ENCODE peak calls at places on chromosomes 12 and 14, in six cellular contexts. One of them, this sample, is unnamed.
A peak's percentile ranks its signal among the peaks of the same experiment; 100 is the strongest.

GRCh38 chr12:94730846-94731245 is 80.5 kb upstream of the TMCC3 start:
- DNase-seq in lower leg skin: no peak
- DNase-seq in uterus: no peak
- DNase-seq in Calu3: no peak
- DNase-seq in tibial artery: no peak
- DNase-seq in keratinocyte: no peak
- DNase-seq in this sample: no peak

GRCh38 chr12:7512528-7512927 is 9.0 kb upstream of the CD163 start:
- DNase-seq in keratinocyte: no peak
- DNase-seq in tibial artery: peak; percentile 65
- DNase-seq in uterus: no peak
- DNase-seq in Calu3: peak; percentile 40
- DNase-seq in lower leg skin: no peak
- DNase-seq in this sample: no peak

GRCh38 chr12:78799679-78800078 is 64.9 kb upstream of the SYT1 start:
- DNase-seq in Calu3: no peak
- DNase-seq in uterus: no peak
- DNase-seq in keratinocyte: no peak
- DNase-seq in lower leg skin: no peak
- DNase-seq in tibial artery: no peak
- DNase-seq in this sample: no peak

GRCh38 chr12:1606021-1606622 is 11.7 kb upstream of the FBXL14 start:
- DNase-seq in uterus: peak; percentile 87
- DNase-seq in tibial artery: peak; percentile 96
- DNase-seq in lower leg skin: peak; percentile 99
- DNase-seq in keratinocyte: peak; percentile 59
- DNase-seq in Calu3: peak; percentile 88
- DNase-seq in this sample: no peak

GRCh38 chr12:59491877-59492276 is 104.0 kb upstream of the SLC16A7 start:
- DNase-seq in uterus: no peak
- DNase-seq in tibial artery: no peak
- DNase-seq in lower leg skin: no peak
- DNase-seq in Calu3: no peak
- DNase-seq in keratinocyte: no peak
- DNase-seq in this sample: no peak

GRCh38 chr12:121033625-121034349 is 5.3 kb downstream of the OASL start:
- DNase-seq in lower leg skin: no peak
- DNase-seq in tibial artery: no peak
- DNase-seq in Calu3: peak; percentile 54
- DNase-seq in uterus: no peak
- DNase-seq in keratinocyte: no peak
- DNase-seq in this sample: no peak

GRCh38 chr12:6850796-6851152 is 312 bp downstream of the CDCA3 start:
- DNase-seq in uterus: no peak
- DNase-seq in lower leg skin: peak; percentile 91
- DNase-seq in tibial artery: peak; percentile 77
- DNase-seq in keratinocyte: no peak
- DNase-seq in Calu3: no peak
- DNase-seq in this sample: no peak

GRCh38 chr12:6178981-6179761 is 21.0 kb upstream of the CD9 start:
- DNase-seq in uterus: no peak
- DNase-seq in keratinocyte: no peak
- DNase-seq in tibial artery: no peak
- DNase-seq in Calu3: no peak
- DNase-seq in lower leg skin: peak; percentile 70
- DNase-seq in this sample: no peak

GRCh38 chr14:80609055-80609454 is 332.5 kb downstream of the CEP128 start:
- DNase-seq in Calu3: no peak
- DNase-seq in tibial artery: no peak
- DNase-seq in keratinocyte: no peak
- DNase-seq in lower leg skin: no peak
- DNase-seq in uterus: no peak
- DNase-seq in this sample: no peak

GRCh38 chr14:52789118-52789517 is 2.3 kb downstream of the GNPNAT1 start:
- DNase-seq in uterus: no peak
- DNase-seq in lower leg skin: no peak
- DNase-seq in keratinocyte: no peak
- DNase-seq in Calu3: no peak
- DNase-seq in tibial artery: no peak
- DNase-seq in this sample: no peak

GRCh38 chr14:78164226-78164853 is 5.8 kb upstream of the NRXN3 start:
- DNase-seq in tibial artery: no peak
- DNase-seq in lower leg skin: no peak
- DNase-seq in Calu3: peak; percentile 64
- DNase-seq in keratinocyte: no peak
- DNase-seq in uterus: no peak
- DNase-seq in this sample: peak; percentile 75

GRCh38 chr14:97359391-97359790 is 562.2 kb downstream of the VRK1 start:
- DNase-seq in Calu3: no peak
- DNase-seq in uterus: no peak
- DNase-seq in keratinocyte: no peak
- DNase-seq in tibial artery: no peak
- DNase-seq in lower leg skin: peak; percentile 62
- DNase-seq in this sample: no peak

GRCh38 chr14:58626441-58626840 is 11.3 kb upstream of the DACT1 start:
- DNase-seq in lower leg skin: no peak
- DNase-seq in keratinocyte: no peak
- DNase-seq in uterus: no peak
- DNase-seq in Calu3: no peak
- DNase-seq in tibial artery: no peak
- DNase-seq in this sample: no peak

GRCh38 chr12:5515458-5515857 is 83.5 kb downstream of the NTF3 start:
- DNase-seq in keratinocyte: no peak
- DNase-seq in uterus: no peak
- DNase-seq in lower leg skin: no peak
- DNase-seq in tibial artery: no peak
- DNase-seq in Calu3: no peak
- DNase-seq in this sample: no peak

GRCh38 chr12:95755236-95755865 is 35.2 kb downstream of the NTN4 start:
- DNase-seq in uterus: no peak
- DNase-seq in lower leg skin: no peak
- DNase-seq in keratinocyte: no peak
- DNase-seq in tibial artery: no peak
- DNase-seq in Calu3: no peak
- DNase-seq in this sample: no peak

GRCh38 chr12:67876305-67876915 is 112.8 kb upstream of the IFNG-AS1 start:
- DNase-seq in Calu3: no peak
- DNase-seq in lower leg skin: no peak
- DNase-seq in tibial artery: no peak
- DNase-seq in keratinocyte: no peak
- DNase-seq in uterus: no peak
- DNase-seq in this sample: no peak
- TF ChIP-seq CTCF in Calu3: no peak
- TF ChIP-seq CTCF in lower leg skin: no peak
- TF ChIP-seq CTCF in tibial artery: no peak
- TF ChIP-seq CTCF in keratinocyte: no peak
- TF ChIP-seq CTCF in uterus: no peak
- TF ChIP-seq CTCF in this sample: no peak

GRCh38 chr14:105143451-105144230 is 24.9 kb downstream of the JAG2 start:
- DNase-seq in tibial artery: peak; percentile 43
- DNase-seq in keratinocyte: no peak
- DNase-seq in uterus: no peak
- DNase-seq in lower leg skin: peak; percentile 82
- DNase-seq in Calu3: no peak
- DNase-seq in this sample: no peak

GRCh38 chr14:105145381-105146180 is 23.0 kb downstream of the JAG2 start:
- DNase-seq in uterus: no peak
- DNase-seq in keratinocyte: no peak
- DNase-seq in lower leg skin: peak; percentile 83
- DNase-seq in Calu3: no peak
- DNase-seq in tibial artery: peak; percentile 58
- DNase-seq in this sample: no peak

GRCh38 chr14:105146181-105146975 is 22.2 kb downstream of the JAG2 start:
- DNase-seq in keratinocyte: no peak
- DNase-seq in uterus: no peak
- DNase-seq in Calu3: no peak
- DNase-seq in lower leg skin: peak; percentile 81
- DNase-seq in tibial artery: peak; percentile 60
- DNase-seq in this sample: no peak

GRCh38 chr14:105144231-105144665 is 24.3 kb downstream of the JAG2 start:
- DNase-seq in lower leg skin: peak; percentile 75
- DNase-seq in Calu3: no peak
- DNase-seq in uterus: no peak
- DNase-seq in keratinocyte: no peak
- DNase-seq in tibial artery: no peak
- DNase-seq in this sample: no peak

DNA sequence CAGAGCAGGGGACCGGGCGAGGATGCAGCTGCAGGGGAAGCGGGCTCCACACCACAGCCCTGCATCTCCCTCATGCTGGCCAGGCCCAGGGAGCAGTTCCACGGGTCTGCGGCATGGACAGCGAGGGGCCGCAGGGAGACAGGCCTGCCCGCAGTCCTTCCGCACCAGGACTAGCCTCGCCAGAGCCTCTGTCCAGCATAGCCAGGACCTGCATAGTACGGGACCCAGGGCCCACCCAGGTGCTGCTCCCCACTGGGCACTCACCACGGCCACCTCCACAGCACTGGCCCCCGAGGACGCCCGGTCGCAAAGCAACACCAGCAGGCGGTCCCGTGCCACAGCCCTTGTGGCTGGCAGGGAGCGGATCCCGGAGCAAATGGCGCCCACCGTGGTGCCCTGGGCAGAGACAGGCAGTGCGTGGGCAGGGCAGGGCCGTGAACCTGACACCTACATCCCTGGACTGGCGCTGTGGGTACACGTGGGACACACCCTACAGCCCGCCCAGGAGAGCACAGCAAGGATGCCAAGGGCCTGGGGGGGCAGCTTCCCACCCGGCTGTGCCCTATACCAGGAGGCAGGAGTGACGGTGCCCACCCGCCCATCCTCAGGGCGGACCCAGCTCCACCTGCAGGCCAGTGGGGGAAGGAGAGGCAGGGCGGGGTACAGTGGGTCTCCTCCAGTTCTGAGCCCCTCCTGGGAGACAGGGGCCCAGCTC is 23.8 kb downstream of the JAG2 start:
- DNase-seq in uterus: no peak
- DNase-seq in lower leg skin: peak; percentile 82
- DNase-seq in Calu3: no peak
- DNase-seq in keratinocyte: no peak
- DNase-seq in tibial artery: peak; percentile 60
- DNase-seq in this sample: no peak
- TF ChIP-seq CTCF in uterus: no peak
- TF ChIP-seq CTCF in lower leg skin: no peak
- TF ChIP-seq CTCF in Calu3: no peak
- TF ChIP-seq CTCF in keratinocyte: no peak
- TF ChIP-seq CTCF in tibial artery: no peak
- TF ChIP-seq CTCF in this sample: no peak

DNA sequence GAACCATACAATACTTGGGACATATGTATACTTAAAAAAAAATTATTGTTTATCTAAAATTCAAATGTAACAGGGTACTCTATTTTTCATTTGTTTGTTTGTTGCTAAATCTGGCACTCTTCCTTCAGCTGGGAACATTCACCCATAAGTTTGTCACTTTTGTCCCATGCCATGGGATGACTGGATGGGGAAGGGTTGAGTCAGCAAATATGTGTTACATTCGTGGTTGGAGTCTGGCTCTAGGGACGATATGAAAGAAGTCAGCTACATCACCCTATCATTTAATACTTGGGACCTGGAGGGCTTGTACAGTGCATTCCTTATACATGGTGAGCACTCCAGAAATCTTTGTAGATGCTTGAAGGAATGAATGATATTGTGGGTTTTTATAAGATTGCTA is 131.3 kb downstream of the IPO8 start:
- DNase-seq in Calu3: no peak
- DNase-seq in keratinocyte: no peak
- DNase-seq in lower leg skin: no peak
- DNase-seq in tibial artery: no peak
- DNase-seq in uterus: no peak
- DNase-seq in this sample: no peak
- TF ChIP-seq CTCF in Calu3: no peak
- TF ChIP-seq CTCF in keratinocyte: no peak
- TF ChIP-seq CTCF in lower leg skin: no peak
- TF ChIP-seq CTCF in tibial artery: no peak
- TF ChIP-seq CTCF in uterus: no peak
- TF ChIP-seq CTCF in this sample: no peak

GRCh38 chr14:101961011-101961721 is 3.2 kb upstream of the DYNC1H1 start:
- DNase-seq in keratinocyte: peak; percentile 73
- DNase-seq in uterus: peak; percentile 71
- DNase-seq in lower leg skin: peak; percentile 94
- DNase-seq in tibial artery: peak; percentile 83
- DNase-seq in Calu3: peak; percentile 80
- DNase-seq in this sample: peak; percentile 69
- TF ChIP-seq CTCF in keratinocyte: peak; percentile 93
- TF ChIP-seq CTCF in uterus: peak; percentile 76
- TF ChIP-seq CTCF in lower leg skin: no peak
- TF ChIP-seq CTCF in tibial artery: peak; percentile 85
- TF ChIP-seq CTCF in Calu3: peak; percentile 76
- TF ChIP-seq CTCF in this sample: peak; percentile 68

GRCh38 chr12:114166360-114166759 is 200.2 kb upstream of the RBM19 start:
- DNase-seq in tibial artery: no peak
- DNase-seq in uterus: peak; percentile 19
- DNase-seq in Calu3: peak; percentile 24
- DNase-seq in lower leg skin: no peak
- DNase-seq in keratinocyte: no peak
- DNase-seq in this sample: peak; percentile 62
- TF ChIP-seq CTCF in tibial artery: peak; percentile 47
- TF ChIP-seq CTCF in uterus: peak; percentile 39
- TF ChIP-seq CTCF in Calu3: no peak
- TF ChIP-seq CTCF in lower leg skin: no peak
- TF ChIP-seq CTCF in keratinocyte: no peak
- TF ChIP-seq CTCF in this sample: peak; percentile 64